ENCODE peak calls at places on chromosomes 7 and 10, in ten cellular contexts. T is WERI-Rb-1; G is cardiac fibroblast; E is NCI-H460; M is upper lobe of right lung; O is CD8-positive, alpha-beta T cell; S is EL; Z is epithelial cell of esophagus; C is endothelial cell; P is NCI-H1436. A is an unnamed sample.
A peak's percentile ranks its signal among the peaks of the same experiment; 100 is the strongest.

GRCh38 chr10:68151453-68151852 is 42.2 kb downstream of the MYPN start:
- DNase-seq in P (no peak), S (no peak), C (no peak), Z (no peak), T (no peak), G (no peak), E (no peak), O (no peak), M (no peak), A (no peak)

GRCh38 chr10:132364594-132364970 is 32.4 kb upstream of the PWWP2B start:
- DNase-seq in P (no peak), G (no peak), T (no peak), E (no peak), C (no peak), S (no peak), M (peak; percentile 46), O (no peak), Z (peak; percentile 39), A (no peak)

GRCh38 chr7:47241112-47242065 is 340.5 kb downstream of the TNS3 start:
- DNase-seq in S (no peak), G (peak; percentile 33), P (no peak), T (no peak), C (no peak), M (no peak), E (no peak), Z (peak; percentile 25), O (no peak), A (no peak)

GRCh38 chr7:132004528-132004927 is 448.1 kb upstream of the PODXL start:
- DNase-seq in C (no peak), E (no peak), P (no peak), M (no peak), G (peak; percentile 49), T (peak; percentile 79), S (peak; percentile 4), O (no peak), Z (peak; percentile 10), A (peak; percentile 71)

GRCh38 chr7:30351274-30351673 is 66.9 kb downstream of the ZNRF2 start:
- DNase-seq in O (no peak), P (no peak), Z (no peak), S (no peak), T (no peak), M (no peak), E (no peak), G (no peak), C (no peak), A (no peak)

GRCh38 chr7:2106920-2107319 is 125.8 kb downstream of the MAD1L1 start:
- DNase-seq in T (no peak), G (peak; percentile 28), O (no peak), M (no peak), S (peak; percentile 41), P (no peak), E (no peak), C (no peak), Z (peak; percentile 95), A (no peak)

GRCh38 chr10:69324583-69324982 is 46.3 kb downstream of the HK1 start:
- DNase-seq in S (no peak), M (no peak), T (no peak), P (no peak), E (no peak), C (no peak), O (no peak), G (no peak), Z (no peak), A (peak; percentile 27)

GRCh38 chr10:110821508-110821907 is 50.2 kb upstream of the PDCD4 start:
- DNase-seq in C (no peak), E (no peak), M (no peak), G (no peak), T (no peak), Z (no peak), P (no peak), S (no peak), O (no peak), A (no peak)

GRCh38 chr7:353746-354325 is 63.9 kb downstream of the FOXL3 start:
- DNase-seq in E (no peak), P (no peak), M (no peak), T (no peak), G (no peak), Z (no peak), C (no peak), O (no peak), S (peak; percentile 42), A (no peak)

GRCh38 chr10:71666607-71667373 is 52.8 kb downstream of the C10orf105 start:
- DNase-seq in S (no peak), T (peak; percentile 76), O (peak; percentile 24), Z (no peak), P (no peak), M (no peak), G (no peak), E (no peak), C (no peak), A (peak; percentile 71)

GRCh38 chr10:11505636-11506035 is 105.8 kb downstream of the USP6NL start:
- DNase-seq in S (no peak), G (no peak), M (no peak), E (no peak), C (no peak), T (no peak), Z (peak; percentile 17), P (no peak), O (no peak), A (no peak)

GRCh38 chr7:99953649-99954048 is 22.2 kb downstream of the AZGP1 start:
- DNase-seq in T (no peak), E (peak; percentile 23), G (peak; percentile 57), S (peak; percentile 3), O (no peak), M (peak; percentile 88), Z (peak; percentile 75), C (no peak), P (no peak), A (no peak)

GRCh38 chr10:46240684-46241565 is 45.9 kb upstream of the ANTXRL start:
- DNase-seq in O (peak; percentile 20), Z (no peak), M (peak; percentile 31), P (no peak), S (no peak), C (no peak), E (no peak), T (no peak), G (no peak), A (no peak)

GRCh38 chr7:44050915-44051560 is 6.5 kb downstream of the DBNL start:
- DNase-seq in P (no peak), O (no peak), S (no peak), Z (no peak), G (no peak), M (peak; percentile 12), C (no peak), E (no peak), T (no peak), A (no peak)

GRCh38 chr10:122475130-122475529 is 13.8 kb downstream of the HTRA1 start:
- DNase-seq in P (no peak), Z (peak; percentile 13), O (no peak), S (no peak), G (peak; percentile 58), E (no peak), T (peak; percentile 41), C (no peak), M (no peak), A (peak; percentile 27)

GRCh38 chr10:50540069-50540825 is 83.5 kb downstream of the SGMS1 start:
- DNase-seq in G (no peak), S (no peak), T (no peak), Z (peak; percentile 19), C (no peak), O (no peak), E (no peak), P (no peak), M (no peak), A (no peak)

GRCh38 chr10:33523236-33523792 is 188.8 kb upstream of the NRP1 start:
- DNase-seq in C (no peak), O (no peak), T (no peak), S (no peak), Z (no peak), M (no peak), E (no peak), P (no peak), G (no peak), A (no peak)

A was measured in NCI-H82.